ENCODE peak calls at places on chromosomes 3 and 15, in seven cellular contexts. One of them, this sample, is unnamed.

GRCh38 chr15:28914483-28915023 is 28.8 kb downstream of the APBA2 start:
- DNase-seq in GM23248: no peak
- DNase-seq in prostate gland: no peak
- DNase-seq in mammary epithelial cell: no peak
- DNase-seq in naive thymus-derived CD4-positive, alpha-beta T cell: no peak
- DNase-seq in brain microvascular endothelial cell: no peak
- DNase-seq in choroid plexus epithelial cell: no peak
- DNase-seq in this sample: no peak

GRCh38 chr3:189805375-189806067 is 174.3 kb downstream of the TP63 start:
- DNase-seq in GM23248: no peak
- DNase-seq in prostate gland: no peak
- DNase-seq in mammary epithelial cell: no peak
- DNase-seq in naive thymus-derived CD4-positive, alpha-beta T cell: no peak
- DNase-seq in brain microvascular endothelial cell: no peak
- DNase-seq in choroid plexus epithelial cell: no peak
- DNase-seq in this sample: no peak

GRCh38 chr3:118775021-118775420 is 259.6 kb downstream of the IGSF11 start:
- DNase-seq in GM23248: no peak
- DNase-seq in prostate gland: no peak
- DNase-seq in mammary epithelial cell: no peak
- DNase-seq in naive thymus-derived CD4-positive, alpha-beta T cell: no peak
- DNase-seq in brain microvascular endothelial cell: no peak
- DNase-seq in choroid plexus epithelial cell: no peak
- DNase-seq in this sample: no peak

GRCh38 chr3:52437326-52438103 is 7.4 kb downstream of the SEMA3G start:
- DNase-seq in GM23248: no peak
- DNase-seq in prostate gland: peak
- DNase-seq in mammary epithelial cell: peak
- DNase-seq in naive thymus-derived CD4-positive, alpha-beta T cell: no peak
- DNase-seq in brain microvascular endothelial cell: no peak
- DNase-seq in choroid plexus epithelial cell: no peak
- DNase-seq in this sample: no peak

GRCh38 chr3:195100903-195101591 is 169.9 kb downstream of the XXYLT1 start:
- DNase-seq in GM23248: peak
- DNase-seq in prostate gland: peak
- DNase-seq in mammary epithelial cell: no peak
- DNase-seq in naive thymus-derived CD4-positive, alpha-beta T cell: no peak
- DNase-seq in brain microvascular endothelial cell: no peak
- DNase-seq in choroid plexus epithelial cell: no peak
- DNase-seq in this sample: no peak

GRCh38 chr15:101020451-101020850 is 101.3 kb downstream of the LRRK1 start:
- DNase-seq in GM23248: no peak
- DNase-seq in prostate gland: no peak
- DNase-seq in mammary epithelial cell: no peak
- DNase-seq in naive thymus-derived CD4-positive, alpha-beta T cell: no peak
- DNase-seq in brain microvascular endothelial cell: no peak
- DNase-seq in choroid plexus epithelial cell: no peak
- DNase-seq in this sample: no peak

GRCh38 chr3:59573911-59574310 is 524.1 kb upstream of the CFAP20DC start:
- DNase-seq in GM23248: peak
- DNase-seq in prostate gland: peak
- DNase-seq in mammary epithelial cell: peak
- DNase-seq in naive thymus-derived CD4-positive, alpha-beta T cell: no peak
- DNase-seq in brain microvascular endothelial cell: peak
- DNase-seq in choroid plexus epithelial cell: peak
- DNase-seq in this sample: peak

GRCh38 chr15:58334803-58335202 is 97.0 kb upstream of the LIPC start:
- DNase-seq in GM23248: no peak
- DNase-seq in prostate gland: no peak
- DNase-seq in mammary epithelial cell: no peak
- DNase-seq in naive thymus-derived CD4-positive, alpha-beta T cell: no peak
- DNase-seq in brain microvascular endothelial cell: no peak
- DNase-seq in choroid plexus epithelial cell: no peak
- DNase-seq in this sample: no peak

GRCh38 chr3:126900859-126901540 is 81.9 kb upstream of the PLXNA1 start:
- DNase-seq in GM23248: no peak
- DNase-seq in prostate gland: no peak
- DNase-seq in mammary epithelial cell: no peak
- DNase-seq in naive thymus-derived CD4-positive, alpha-beta T cell: no peak
- DNase-seq in brain microvascular endothelial cell: no peak
- DNase-seq in choroid plexus epithelial cell: no peak
- DNase-seq in this sample: no peak

GRCh38 chr3:130907500-130907899 is 13.6 kb downstream of the ATP2C1 start:
- DNase-seq in GM23248: no peak
- DNase-seq in prostate gland: no peak
- DNase-seq in mammary epithelial cell: no peak
- DNase-seq in naive thymus-derived CD4-positive, alpha-beta T cell: no peak
- DNase-seq in brain microvascular endothelial cell: no peak
- DNase-seq in choroid plexus epithelial cell: no peak
- DNase-seq in this sample: no peak

GRCh38 chr3:63942513-63942912 is 30.3 kb upstream of the SCAANT1 start:
- DNase-seq in GM23248: no peak
- DNase-seq in prostate gland: no peak
- DNase-seq in mammary epithelial cell: no peak
- DNase-seq in naive thymus-derived CD4-positive, alpha-beta T cell: no peak
- DNase-seq in brain microvascular endothelial cell: no peak
- DNase-seq in choroid plexus epithelial cell: no peak
- DNase-seq in this sample: no peak

GRCh38 chr15:74978077-74978476 is 17.3 kb upstream of the SCAMP5 start:
- DNase-seq in GM23248: no peak
- DNase-seq in prostate gland: no peak
- DNase-seq in mammary epithelial cell: no peak
- DNase-seq in naive thymus-derived CD4-positive, alpha-beta T cell: no peak
- DNase-seq in brain microvascular endothelial cell: no peak
- DNase-seq in choroid plexus epithelial cell: no peak
- DNase-seq in this sample: no peak

GRCh38 chr3:134927596-134927995 is 132.5 kb downstream of the EPHB1 start:
- DNase-seq in GM23248: no peak
- DNase-seq in prostate gland: no peak
- DNase-seq in mammary epithelial cell: no peak
- DNase-seq in naive thymus-derived CD4-positive, alpha-beta T cell: no peak
- DNase-seq in brain microvascular endothelial cell: no peak
- DNase-seq in choroid plexus epithelial cell: no peak
- DNase-seq in this sample: no peak

GRCh38 chr15:98817745-98818144 is 169.4 kb downstream of the IGF1R start:
- DNase-seq in GM23248: no peak
- DNase-seq in prostate gland: no peak
- DNase-seq in mammary epithelial cell: no peak
- DNase-seq in naive thymus-derived CD4-positive, alpha-beta T cell: no peak
- DNase-seq in brain microvascular endothelial cell: no peak
- DNase-seq in choroid plexus epithelial cell: no peak
- DNase-seq in this sample: no peak

GRCh38 chr15:98815207-98815606 is 166.9 kb downstream of the IGF1R start:
- DNase-seq in GM23248: no peak
- DNase-seq in prostate gland: no peak
- DNase-seq in mammary epithelial cell: peak
- DNase-seq in naive thymus-derived CD4-positive, alpha-beta T cell: no peak
- DNase-seq in brain microvascular endothelial cell: no peak
- DNase-seq in choroid plexus epithelial cell: no peak
- DNase-seq in this sample: no peak

GRCh38 chr15:98809273-98809672 is 160.9 kb downstream of the IGF1R start:
- DNase-seq in GM23248: no peak
- DNase-seq in prostate gland: peak
- DNase-seq in mammary epithelial cell: no peak
- DNase-seq in naive thymus-derived CD4-positive, alpha-beta T cell: no peak
- DNase-seq in brain microvascular endothelial cell: no peak
- DNase-seq in choroid plexus epithelial cell: no peak
- DNase-seq in this sample: no peak

GRCh38 chr15:98812711-98813441 is 164.5 kb downstream of the IGF1R start:
- DNase-seq in GM23248: no peak
- DNase-seq in prostate gland: no peak
- DNase-seq in mammary epithelial cell: no peak
- DNase-seq in naive thymus-derived CD4-positive, alpha-beta T cell: no peak
- DNase-seq in brain microvascular endothelial cell: peak
- DNase-seq in choroid plexus epithelial cell: peak
- DNase-seq in this sample: no peak

GRCh38 chr15:98813956-98814355 is 165.6 kb downstream of the IGF1R start:
- DNase-seq in GM23248: peak
- DNase-seq in prostate gland: no peak
- DNase-seq in mammary epithelial cell: no peak
- DNase-seq in naive thymus-derived CD4-positive, alpha-beta T cell: no peak
- DNase-seq in brain microvascular endothelial cell: no peak
- DNase-seq in choroid plexus epithelial cell: no peak
- DNase-seq in this sample: peak
- H3K4me3 ChIP-seq in GM23248: no peak
- H3K4me3 ChIP-seq in prostate gland: no peak
- H3K4me3 ChIP-seq in mammary epithelial cell: no peak
- H3K4me3 ChIP-seq in naive thymus-derived CD4-positive, alpha-beta T cell: no peak
- H3K4me3 ChIP-seq in brain microvascular endothelial cell: no peak
- H3K4me3 ChIP-seq in choroid plexus epithelial cell: no peak
- H3K4me3 ChIP-seq in this sample: no peak

GRCh38 chr3:9862391-9863235 is 17.4 kb downstream of the CIDEC start:
- DNase-seq in GM23248: peak
- DNase-seq in prostate gland: no peak
- DNase-seq in mammary epithelial cell: no peak
- DNase-seq in naive thymus-derived CD4-positive, alpha-beta T cell: no peak
- DNase-seq in brain microvascular endothelial cell: no peak
- DNase-seq in choroid plexus epithelial cell: peak
- DNase-seq in this sample: peak
- H3K4me3 ChIP-seq in GM23248: peak
- H3K4me3 ChIP-seq in prostate gland: peak
- H3K4me3 ChIP-seq in mammary epithelial cell: no peak
- H3K4me3 ChIP-seq in naive thymus-derived CD4-positive, alpha-beta T cell: no peak
- H3K4me3 ChIP-seq in brain microvascular endothelial cell: peak
- H3K4me3 ChIP-seq in choroid plexus epithelial cell: peak
- H3K4me3 ChIP-seq in this sample: no peak

DNA sequence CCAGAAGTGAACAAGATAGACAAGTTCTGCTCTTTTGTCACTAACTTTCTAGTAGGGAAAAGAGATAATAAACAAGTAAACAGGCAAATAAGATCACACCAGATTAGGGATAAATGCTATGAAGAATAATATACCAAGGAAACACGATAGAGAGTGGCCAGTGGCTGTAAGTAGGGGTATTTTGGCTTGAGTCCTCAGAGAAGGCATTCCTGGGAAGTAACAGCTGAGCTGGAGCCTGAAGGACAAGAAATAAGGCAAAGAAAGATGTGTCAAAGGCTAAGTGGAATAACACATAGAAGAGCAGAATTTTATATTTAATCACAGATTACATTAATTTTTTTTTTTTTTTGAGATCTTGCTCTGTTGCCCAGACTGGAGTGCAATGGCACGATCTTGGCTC is 366.2 kb downstream of the ZIC1 start:
- DNase-seq in GM23248: no peak
- DNase-seq in prostate gland: no peak
- DNase-seq in mammary epithelial cell: no peak
- DNase-seq in naive thymus-derived CD4-positive, alpha-beta T cell: no peak
- DNase-seq in brain microvascular endothelial cell: no peak
- DNase-seq in choroid plexus epithelial cell: no peak
- DNase-seq in this sample: no peak
- H3K4me3 ChIP-seq in GM23248: no peak
- H3K4me3 ChIP-seq in prostate gland: no peak
- H3K4me3 ChIP-seq in mammary epithelial cell: no peak
- H3K4me3 ChIP-seq in naive thymus-derived CD4-positive, alpha-beta T cell: no peak
- H3K4me3 ChIP-seq in brain microvascular endothelial cell: no peak
- H3K4me3 ChIP-seq in choroid plexus epithelial cell: no peak
- H3K4me3 ChIP-seq in this sample: no peak

GRCh38 chr3:196186661-196187573 is 24.3 kb downstream of the ZDHHC19 start:
- DNase-seq in GM23248: no peak
- DNase-seq in prostate gland: no peak
- DNase-seq in mammary epithelial cell: no peak
- DNase-seq in naive thymus-derived CD4-positive, alpha-beta T cell: no peak
- DNase-seq in brain microvascular endothelial cell: no peak
- DNase-seq in choroid plexus epithelial cell: no peak
- DNase-seq in this sample: peak
- H3K4me3 ChIP-seq in GM23248: no peak
- H3K4me3 ChIP-seq in prostate gland: no peak
- H3K4me3 ChIP-seq in mammary epithelial cell: no peak
- H3K4me3 ChIP-seq in naive thymus-derived CD4-positive, alpha-beta T cell: peak
- H3K4me3 ChIP-seq in brain microvascular endothelial cell: no peak
- H3K4me3 ChIP-seq in choroid plexus epithelial cell: no peak
- H3K4me3 ChIP-seq in this sample: no peak

DNA sequence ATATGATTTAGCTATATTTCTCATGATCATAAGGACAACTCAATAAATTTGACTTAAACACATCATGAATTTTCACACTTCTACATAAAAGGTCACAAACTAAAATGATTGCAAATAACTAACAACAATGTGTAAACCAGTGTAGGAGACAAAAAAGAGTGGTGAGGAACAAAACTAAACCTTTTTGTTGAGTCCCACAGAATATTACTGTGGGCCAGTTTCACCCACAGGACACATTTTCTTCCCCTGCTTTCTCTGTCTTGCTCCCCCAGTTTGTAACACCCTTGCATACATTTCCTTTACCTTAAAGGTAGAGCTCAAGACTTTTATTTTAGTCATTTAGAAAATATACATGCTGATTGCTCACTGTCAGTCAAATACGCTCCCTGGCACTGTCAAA is 130.9 kb upstream of the GOLGA6L6 start:
- DNase-seq in GM23248: no peak
- DNase-seq in prostate gland: no peak
- DNase-seq in mammary epithelial cell: no peak
- DNase-seq in naive thymus-derived CD4-positive, alpha-beta T cell: no peak
- DNase-seq in brain microvascular endothelial cell: no peak
- DNase-seq in choroid plexus epithelial cell: no peak
- DNase-seq in this sample: no peak
- H3K4me3 ChIP-seq in GM23248: no peak
- H3K4me3 ChIP-seq in prostate gland: no peak
- H3K4me3 ChIP-seq in mammary epithelial cell: no peak
- H3K4me3 ChIP-seq in naive thymus-derived CD4-positive, alpha-beta T cell: no peak
- H3K4me3 ChIP-seq in brain microvascular endothelial cell: no peak
- H3K4me3 ChIP-seq in choroid plexus epithelial cell: no peak
- H3K4me3 ChIP-seq in this sample: no peak

GRCh38 chr3:5226783-5227182 is 39.3 kb downstream of the EDEM1 start:
- DNase-seq in GM23248: peak
- DNase-seq in prostate gland: no peak
- DNase-seq in mammary epithelial cell: no peak
- DNase-seq in naive thymus-derived CD4-positive, alpha-beta T cell: no peak
- DNase-seq in brain microvascular endothelial cell: no peak
- DNase-seq in choroid plexus epithelial cell: peak
- DNase-seq in this sample: peak
- H3K4me3 ChIP-seq in GM23248: no peak
- H3K4me3 ChIP-seq in prostate gland: no peak
- H3K4me3 ChIP-seq in mammary epithelial cell: no peak
- H3K4me3 ChIP-seq in naive thymus-derived CD4-positive, alpha-beta T cell: no peak
- H3K4me3 ChIP-seq in brain microvascular endothelial cell: no peak
- H3K4me3 ChIP-seq in choroid plexus epithelial cell: no peak
- H3K4me3 ChIP-seq in this sample: no peak

This sample was measured in foreskin fibroblast.